ENCODE peak calls at places on chromosomes 5 and 9, in eight cellular contexts. Z is GM12878, Q is K562, O is spleen, V is stomach, U is suprapubic skin, C is H1, G is SK-N-SH. Y is an unnamed sample.

GRCh38 chr5:151082976-151083651 is 2.3 kb upstream of the TNIP1 start:
- DNase-seq in Q (no peak), C (no peak), U (no peak), V (peak; percentile 69), Z (no peak), O (peak; percentile 74), G (no peak), Y (no peak)

GRCh38 chr9:122016789-122017188 is 76.3 kb downstream of the TTLL11 start:
- DNase-seq in G (no peak), Q (no peak), O (no peak), V (no peak), Z (no peak), C (no peak), U (no peak), Y (no peak)

GRCh38 chr9:120965344-120966004 is 38.9 kb upstream of the TRAF1 start:
- DNase-seq in Q (no peak), O (no peak), C (no peak), Z (no peak), U (no peak), G (peak; percentile 25), V (no peak), Y (no peak)

GRCh38 chr5:72848474-72849428 is 32.3 kb downstream of the TNPO1 start:
- DNase-seq in Q (peak; percentile 87), C (peak; percentile 54), Z (peak; percentile 40), G (peak; percentile 90), O (peak; percentile 91), U (peak; percentile 78), V (peak; percentile 48), Y (peak; percentile 71)

GRCh38 chr5:119578937-119579336 is 50.4 kb upstream of the FAM170A start:
- DNase-seq in G (no peak), O (no peak), Z (no peak), U (no peak), Q (peak; percentile 44), V (no peak), C (no peak), Y (no peak)

GRCh38 chr5:124706729-124707361 is 39.6 kb downstream of the ZNF608 start:
- DNase-seq in O (no peak), C (no peak), Q (no peak), U (no peak), V (peak; percentile 52), Z (no peak), G (peak; percentile 70), Y (no peak)

GRCh38 chr5:159878988-159879471 is 37.3 kb upstream of the ADRA1B start:
- DNase-seq in U (peak; percentile 83), C (peak; percentile 61), Q (peak; percentile 14), O (no peak), G (peak; percentile 44), V (peak; percentile 40), Z (no peak), Y (peak; percentile 89)

GRCh38 chr5:144125163-144125726 is 45.2 kb downstream of the YIPF5 start:
- DNase-seq in O (no peak), C (no peak), U (no peak), Q (no peak), Z (no peak), V (no peak), G (no peak), Y (no peak)

GRCh38 chr5:169474226-169474625 is 109.3 kb upstream of the SPDL1 start:
- DNase-seq in U (no peak), Q (no peak), O (no peak), V (no peak), Z (no peak), C (no peak), G (no peak), Y (no peak)

DNA sequence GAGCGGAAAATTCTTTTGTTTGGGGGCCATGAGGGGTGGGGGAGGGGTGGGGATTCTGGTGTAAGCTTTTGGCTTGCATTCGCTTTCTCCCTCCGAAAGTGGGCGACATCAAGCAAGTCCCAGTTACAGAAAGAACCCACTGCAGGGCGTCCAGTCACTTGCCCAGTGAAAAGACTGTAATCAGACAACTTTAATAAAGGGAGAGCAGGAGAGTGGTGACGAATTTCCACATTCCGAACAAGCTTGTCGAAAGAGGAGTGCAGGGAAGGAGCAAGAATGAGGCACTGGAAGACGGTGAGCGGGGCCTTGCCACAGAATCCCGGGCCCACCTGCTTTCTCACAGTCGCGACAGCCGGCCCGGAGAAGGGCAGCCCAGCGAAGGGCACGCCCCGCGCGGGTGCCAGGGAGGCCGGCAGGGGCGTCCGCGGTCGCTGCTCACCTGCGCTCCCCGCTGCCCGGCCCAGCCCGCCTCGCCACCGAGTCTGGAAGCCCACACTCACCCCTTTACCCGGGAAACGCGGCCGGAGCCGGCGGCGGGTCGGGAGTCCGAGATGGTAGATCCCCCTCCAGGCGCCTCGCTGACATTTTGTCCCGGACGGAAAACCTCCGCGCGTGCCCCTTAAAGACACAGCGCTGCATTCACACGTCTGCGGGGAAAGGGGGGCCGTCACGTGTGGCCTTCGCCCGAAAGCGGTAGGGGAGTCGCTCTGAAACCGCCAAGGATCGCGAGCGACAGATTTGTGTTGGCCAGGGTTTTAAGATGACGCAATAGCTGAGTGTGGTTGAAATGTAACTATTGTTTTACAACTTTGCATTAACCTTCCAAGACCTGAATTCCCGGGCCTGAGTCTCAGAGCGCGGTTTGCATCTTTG is at the start of gene ZBED3:
- DNase-seq in Q (no peak), C (peak; percentile 77), U (peak; percentile 89), G (peak; percentile 88), O (peak; percentile 89), Z (peak; percentile 30), V (peak; percentile 72), Y (peak; percentile 90)
- TF ChIP-seq POLR2AphosphoS5 in Q (no peak), C (peak; percentile 75), U (no peak), G (peak; percentile 34), O (peak; percentile 64), Z (no peak), V (peak; percentile 56), Y (peak; percentile 11)

GRCh38 chr9:89478821-89479668 is 18.9 kb downstream of the SEMA4D start:
- DNase-seq in O (no peak), U (peak; percentile 68), C (no peak), Q (no peak), Z (no peak), G (no peak), V (no peak), Y (peak; percentile 44)

GRCh38 chr9:89475891-89476440 is 21.9 kb downstream of the SEMA4D start:
- DNase-seq in Q (no peak), G (no peak), U (peak; percentile 65), V (no peak), Z (no peak), O (no peak), C (no peak), Y (peak; percentile 22)

GRCh38 chr9:89476546-89476945 is 21.4 kb downstream of the SEMA4D start:
- DNase-seq in O (no peak), C (no peak), Q (no peak), V (no peak), G (no peak), U (peak; percentile 29), Z (no peak), Y (peak; percentile 29)

GRCh38 chr9:89477395-89477794 is 20.5 kb downstream of the SEMA4D start:
- DNase-seq in G (no peak), Z (no peak), C (no peak), U (peak; percentile 45), V (peak; percentile 22), Q (no peak), O (no peak), Y (peak; percentile 25)

GRCh38 chr9:89477811-89478583 is 19.9 kb downstream of the SEMA4D start:
- DNase-seq in U (peak; percentile 56), Z (no peak), V (peak; percentile 71), O (no peak), C (no peak), Q (no peak), G (no peak), Y (peak; percentile 53)
- TF ChIP-seq CTCF in U (no peak), Z (no peak), V (no peak), O (no peak), C (no peak), Q (no peak), G (no peak), Y (no peak)

GRCh38 chr5:154517181-154517580 is 39.2 kb upstream of the HAND1 start:
- DNase-seq in G (peak; percentile 77), O (no peak), Z (no peak), V (no peak), U (no peak), C (no peak), Q (no peak), Y (no peak)

GRCh38 chr5:154517781-154518437 is 39.9 kb upstream of the HAND1 start:
- DNase-seq in V (no peak), Q (no peak), O (no peak), Z (no peak), G (no peak), C (no peak), U (no peak), Y (no peak)

GRCh38 chr5:154518438-154518867 is 40.4 kb upstream of the HAND1 start:
- DNase-seq in V (no peak), Z (no peak), C (no peak), U (no peak), G (peak; percentile 72), O (no peak), Q (peak; percentile 44), Y (no peak)

GRCh38 chr5:154520861-154521453 is 42.9 kb upstream of the HAND1 start:
- DNase-seq in O (no peak), G (peak; percentile 48), Q (peak; percentile 68), C (peak; percentile 93), Z (no peak), U (no peak), V (no peak), Y (no peak)

DNA sequence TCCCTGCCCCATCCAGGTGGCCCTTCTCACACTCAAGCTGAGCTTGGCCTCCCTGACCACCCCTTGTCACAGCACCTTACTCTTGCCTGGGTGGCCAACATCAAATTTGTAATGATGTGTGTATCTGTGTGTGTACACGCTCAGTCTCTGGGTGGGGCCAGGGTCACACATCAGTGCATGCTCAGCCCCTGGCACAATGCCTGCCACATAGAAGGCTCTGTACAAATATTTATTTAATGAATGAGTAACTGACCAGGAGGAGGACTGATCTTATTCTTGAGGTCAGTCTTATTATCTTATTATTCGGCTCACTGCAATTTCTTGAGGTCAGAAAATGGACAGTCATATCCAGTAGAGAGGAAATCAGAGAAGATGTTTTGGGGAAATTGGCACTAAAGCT is 41.3 kb upstream of the HAND1 start:
- DNase-seq in C (no peak), O (no peak), G (no peak), Q (no peak), Z (no peak), U (no peak), V (no peak), Y (no peak)
- H3K27me3 ChIP-seq in C (no peaks in the 10 kb centered on the region), O (no peaks in the 10 kb centered on the region), G (no peaks in the 10 kb centered on the region), Q (peaks cover 13% of the 10 kb centered on the region), Z (no peaks in the 10 kb centered on the region), U (peaks cover 39% of the 10 kb centered on the region), V (peaks cover 23% of the 10 kb centered on the region), Y (no peaks in the 10 kb centered on the region)

GRCh38 chr9:127565231-127565630 is 46.8 kb upstream of the STXBP1 start:
- DNase-seq in G (no peak), U (no peak), V (no peak), O (no peak), Z (no peak), C (no peak), Q (no peak), Y (no peak)

GRCh38 chr9:127562271-127562780 is 49.8 kb upstream of the STXBP1 start:
- DNase-seq in C (no peak), Z (no peak), G (no peak), Q (no peak), O (no peak), U (peak; percentile 74), V (no peak), Y (no peak)

GRCh38 chr9:127561491-127562270 is 50.4 kb upstream of the STXBP1 start:
- DNase-seq in Z (no peak), G (no peak), C (no peak), O (no peak), Q (peak; percentile 76), V (peak; percentile 71), U (peak; percentile 95), Y (peak; percentile 95)

GRCh38 chr9:127563579-127563978 is 48.5 kb upstream of the STXBP1 start:
- DNase-seq in G (no peak), C (no peak), Q (no peak), Z (no peak), U (no peak), V (no peak), O (no peak), Y (no peak)

GRCh38 chr9:127562841-127563523 is 49.1 kb upstream of the STXBP1 start:
- DNase-seq in U (peak; percentile 76), V (no peak), Z (no peak), G (no peak), O (no peak), Q (no peak), C (no peak), Y (no peak)
- TF ChIP-seq POLR2AphosphoS5 in U (no peak), V (peak; percentile 16), Z (no peak), G (no peak), O (peak; percentile 18), Q (no peak), C (no peak), Y (no peak)

Y was measured in sigmoid colon.